ENCODE peak calls at places on chromosome 16, in six cellular contexts. L is mucosa of descending colon, T is AG04450, N is body of pancreas, D is AG10803, A is fibroblast of lung. R is an unnamed sample.

GRCh38 chr16:35605921-35606320 is 2146.5 kb downstream of the TP53TG3F start:
- DNase-seq in N (no peak), A (no peak), T (no peak), D (no peak), L (no peak), R (no peak)

GRCh38 chr16:17395849-17396480 is 74.8 kb downstream of the XYLT1 start:
- DNase-seq in A (peak; percentile 51), T (no peak), L (no peak), N (peak; percentile 90), D (peak; percentile 68), R (no peak)

GRCh38 chr16:72419638-72420037 is 247.7 kb upstream of the PMFBP1 start:
- DNase-seq in T (no peak), L (no peak), D (no peak), A (no peak), N (no peak), R (no peak)

GRCh38 chr16:2209258-2210008 is 1.2 kb downstream of the BRICD5 start:
- DNase-seq in D (no peak), T (no peak), A (no peak), N (no peak), L (no peak), R (no peak)

GRCh38 chr16:75264999-75265910 is 13.8 kb upstream of the BCAR1 start:
- DNase-seq in A (no peak), T (no peak), N (peak; percentile 55), L (peak; percentile 81), D (no peak), R (no peak)

GRCh38 chr16:71526111-71526998 is at the start of gene CHST4:
- DNase-seq in N (no peak), L (no peak), D (peak; percentile 64), T (peak; percentile 27), A (peak; percentile 25), R (no peak)

GRCh38 chr16:83727018-83727417 is 80.8 kb upstream of the HSBP1 start:
- DNase-seq in N (peak; percentile 31), A (peak; percentile 42), L (no peak), D (peak; percentile 31), T (peak; percentile 18), R (no peak)

GRCh38 chr16:12449795-12450194 is 353.9 kb downstream of the CPPED1 start:
- DNase-seq in D (no peak), T (no peak), L (no peak), A (no peak), N (no peak), R (no peak)

GRCh38 chr16:78513838-78514237 is 414.4 kb downstream of the WWOX start:
- DNase-seq in L (no peak), A (peak; percentile 49), T (no peak), N (no peak), D (no peak), R (peak; percentile 52)

GRCh38 chr16:15996432-15997109 is 47.2 kb downstream of the ABCC1 start:
- DNase-seq in D (peak; percentile 83), T (peak; percentile 73), A (peak; percentile 97), N (peak; percentile 33), L (no peak), R (peak; percentile 98)

GRCh38 chr16:11722468-11722808 is 20.2 kb downstream of the TXNDC11 start:
- DNase-seq in T (no peak), L (no peak), N (no peak), A (no peak), D (no peak), R (no peak)

GRCh38 chr16:10085078-10085798 is 97.0 kb downstream of the GRIN2A start:
- DNase-seq in A (no peak), N (no peak), T (no peak), L (no peak), D (no peak), R (no peak)

GRCh38 chr16:75218256-75219076 is at the start of gene CTRB1:
- DNase-seq in N (peak; percentile 97), T (no peak), A (no peak), D (no peak), L (no peak), R (no peak)

GRCh38 chr16:4176794-4177438 is 60.7 kb upstream of the ADCY9 start:
- DNase-seq in T (no peak), L (no peak), A (peak; percentile 24), N (no peak), D (peak; percentile 57), R (no peak)

GRCh38 chr16:77306050-77306616 is 106.9 kb downstream of the SYCE1L start:
- DNase-seq in N (no peak), L (no peak), T (no peak), D (no peak), A (no peak), R (no peak)

GRCh38 chr16:62966626-62967025 is 930.4 kb upstream of the CDH8 start:
- DNase-seq in D (no peak), L (no peak), N (no peak), A (no peak), T (no peak), R (no peak)

GRCh38 chr16:47713225-47713595 is 252.1 kb downstream of the PHKB start:
- DNase-seq in A (peak; percentile 83), T (peak; percentile 33), L (no peak), N (no peak), D (peak; percentile 51), R (no peak)

GRCh38 chr16:54503011-54503410 is 216.4 kb upstream of the IRX3 start:
- DNase-seq in T (no peak), L (peak; percentile 58), D (peak; percentile 32), N (no peak), A (peak; percentile 21), R (no peak)

GRCh38 chr16:974606-975312 is 4.0 kb upstream of the LMF1 start:
- DNase-seq in T (no peak), D (no peak), L (peak; percentile 46), A (no peak), N (peak; percentile 44), R (no peak)
- H3K4me3 ChIP-seq in T (no peak overlapping the region), D (no peak overlapping the region), L (no peak overlapping the region), A (no peak overlapping the region), N (no peak overlapping the region), R (no peak overlapping the region)

DNA sequence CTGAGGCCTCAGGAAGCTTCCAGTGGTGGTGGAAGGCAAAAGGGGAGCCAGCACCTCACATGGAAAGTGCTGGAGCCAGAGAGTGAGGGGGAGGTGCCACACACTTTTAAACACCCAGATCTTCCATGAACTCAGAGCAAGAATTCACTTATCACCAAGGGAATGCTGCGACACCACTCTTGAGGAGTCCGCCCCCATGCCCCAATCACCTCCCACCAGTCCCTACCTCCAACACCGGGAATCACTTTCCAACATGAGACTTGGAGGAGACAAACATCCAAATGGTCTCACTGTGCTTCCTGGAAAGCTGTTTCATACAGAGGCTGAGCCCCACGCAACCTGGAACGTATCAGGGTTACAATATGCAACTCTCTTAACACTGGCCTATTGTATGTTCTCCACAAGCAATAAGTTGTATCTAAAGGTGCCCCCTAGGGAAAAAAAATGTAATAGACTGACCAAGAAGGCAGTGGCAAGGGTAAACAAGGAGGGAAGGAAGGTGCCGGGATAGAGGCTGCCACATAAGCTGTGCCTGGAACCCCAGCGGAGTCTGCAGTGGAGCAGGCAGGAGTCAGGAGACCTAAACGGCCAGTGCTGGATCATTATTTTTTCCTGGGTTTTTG is 106.7 kb upstream of the FOXF1 start:
- DNase-seq in D (no peak), N (no peak), T (no peak), L (no peak), A (no peak), R (no peak)
- TF ChIP-seq CTCF in D (peak; percentile 21), N (no peak), T (no peak), L (no peak), A (no peak), R (no peak)

DNA sequence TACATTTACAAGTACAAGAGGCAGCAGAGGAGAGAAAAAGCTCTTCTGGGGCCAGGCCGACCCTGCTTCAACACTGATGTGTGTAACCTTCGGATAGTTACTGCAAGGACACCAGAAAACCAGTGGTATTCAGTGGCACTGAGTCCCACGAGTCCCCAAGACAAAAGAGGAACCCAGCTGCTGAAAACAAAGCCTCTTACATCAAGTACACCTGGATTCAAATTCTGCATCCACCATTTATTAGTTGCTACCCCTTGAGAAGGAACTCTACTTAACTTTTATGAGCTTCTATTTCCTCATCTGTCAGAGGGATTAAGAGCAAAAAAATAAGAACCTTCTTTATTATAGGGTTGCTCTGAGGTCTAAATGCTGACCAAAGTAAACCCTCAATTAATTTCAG is 2.6 kb downstream of the EARS2 start:
- DNase-seq in N (no peak), A (no peak), D (no peak), L (no peak), T (no peak), R (no peak)
- H3K4me3 ChIP-seq in N (no peak overlapping the region), A (no peak overlapping the region), D (no peak overlapping the region), L (no peak overlapping the region), T (no peak overlapping the region), R (no peak overlapping the region)

GRCh38 chr16:59341368-59341767 is 607.3 kb upstream of the GOT2 start:
- DNase-seq in L (no peak), T (no peak), N (no peak), D (no peak), A (no peak), R (no peak)
- TF ChIP-seq CTCF in L (no peak), T (no peak), N (no peak), D (no peak), A (no peak), R (no peak)

DNA sequence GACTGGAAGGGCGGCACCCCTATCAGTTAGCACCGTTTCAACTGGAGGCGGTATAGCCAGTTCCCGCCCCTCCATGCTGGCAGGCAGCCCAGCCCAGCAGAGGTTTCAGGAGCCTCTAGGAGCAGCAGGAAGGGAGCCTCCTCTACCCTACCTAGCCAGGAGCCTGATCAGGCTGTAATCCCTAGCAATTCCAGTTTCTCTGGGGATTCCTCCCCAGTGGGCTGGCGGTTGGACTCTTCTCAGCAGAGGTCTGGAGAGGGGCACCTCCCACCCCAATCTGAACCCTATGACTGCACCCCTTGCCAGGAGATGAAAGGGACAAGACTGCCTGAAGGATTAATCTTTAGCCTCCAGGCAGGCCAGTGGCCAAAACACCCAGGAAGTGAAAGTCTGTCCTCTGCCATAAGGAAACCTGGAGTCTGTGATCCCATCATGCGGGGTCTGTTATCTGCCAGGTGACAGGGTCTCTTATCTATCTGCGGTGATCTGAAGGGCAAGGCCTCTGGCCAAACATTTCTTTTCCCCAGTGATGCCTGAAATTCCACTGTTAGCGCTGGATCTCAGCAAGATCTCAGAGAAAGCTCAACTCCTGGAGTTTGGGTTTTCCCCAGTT is 4.9 kb upstream of the CDH1 start:
- DNase-seq in D (no peak), T (no peak), N (peak; percentile 87), A (no peak), L (peak; percentile 94), R (no peak)
- H3K4me3 ChIP-seq in D (no peak overlapping the region), T (no peak overlapping the region), N (no peak overlapping the region), A (no peak overlapping the region), L (no peak overlapping the region), R (no peak overlapping the region)

R was measured in epithelial cell of proximal tubule.